ENCODE peak calls at places on chromosomes 2 and 18, in ten cellular contexts. One of them, this sample, is unnamed.

GRCh38 chr2:38462121-38462634 is 85.1 kb upstream of the ATL2 start:
- DNase-seq in PC-9: peak
- DNase-seq in foreskin fibroblast: peak
- DNase-seq in brain microvascular endothelial cell: peak
- DNase-seq in kidney epithelial cell: peak
- DNase-seq in fibroblast of mammary gland: peak
- DNase-seq in sigmoid colon: peak
- DNase-seq in fibroblast of pulmonary artery: peak
- DNase-seq in Peyer's patch: peak
- DNase-seq in IMR-90: peak
- DNase-seq in this sample: no peak

GRCh38 chr2:33014268-33014667 is 67.5 kb downstream of the LTBP1 start:
- DNase-seq in PC-9: no peak
- DNase-seq in foreskin fibroblast: no peak
- DNase-seq in brain microvascular endothelial cell: no peak
- DNase-seq in kidney epithelial cell: no peak
- DNase-seq in fibroblast of mammary gland: no peak
- DNase-seq in sigmoid colon: no peak
- DNase-seq in fibroblast of pulmonary artery: no peak
- DNase-seq in Peyer's patch: no peak
- DNase-seq in IMR-90: no peak
- DNase-seq in this sample: no peak

GRCh38 chr2:68411397-68412126 is 46.5 kb downstream of the PLEK start:
- DNase-seq in PC-9: no peak
- DNase-seq in foreskin fibroblast: no peak
- DNase-seq in brain microvascular endothelial cell: no peak
- DNase-seq in kidney epithelial cell: no peak
- DNase-seq in fibroblast of mammary gland: no peak
- DNase-seq in sigmoid colon: no peak
- DNase-seq in fibroblast of pulmonary artery: no peak
- DNase-seq in Peyer's patch: no peak
- DNase-seq in IMR-90: no peak
- DNase-seq in this sample: no peak

GRCh38 chr2:209933499-209934458 is 68.7 kb upstream of the RPE start:
- DNase-seq in PC-9: no peak
- DNase-seq in foreskin fibroblast: peak
- DNase-seq in brain microvascular endothelial cell: peak
- DNase-seq in kidney epithelial cell: no peak
- DNase-seq in fibroblast of mammary gland: peak
- DNase-seq in sigmoid colon: no peak
- DNase-seq in fibroblast of pulmonary artery: peak
- DNase-seq in Peyer's patch: no peak
- DNase-seq in IMR-90: peak
- DNase-seq in this sample: no peak

GRCh38 chr2:120935339-120936313 is 200.0 kb downstream of the GLI2 start:
- DNase-seq in PC-9: no peak
- DNase-seq in foreskin fibroblast: peak
- DNase-seq in brain microvascular endothelial cell: peak
- DNase-seq in kidney epithelial cell: peak
- DNase-seq in fibroblast of mammary gland: peak
- DNase-seq in sigmoid colon: no peak
- DNase-seq in fibroblast of pulmonary artery: peak
- DNase-seq in Peyer's patch: no peak
- DNase-seq in IMR-90: peak
- DNase-seq in this sample: peak

GRCh38 chr2:23419171-23420090 is 34.5 kb downstream of the KLHL29 start:
- DNase-seq in PC-9: no peak
- DNase-seq in foreskin fibroblast: no peak
- DNase-seq in brain microvascular endothelial cell: peak
- DNase-seq in kidney epithelial cell: no peak
- DNase-seq in fibroblast of mammary gland: peak
- DNase-seq in sigmoid colon: no peak
- DNase-seq in fibroblast of pulmonary artery: no peak
- DNase-seq in Peyer's patch: peak
- DNase-seq in IMR-90: no peak
- DNase-seq in this sample: no peak

GRCh38 chr2:200077210-200077650 is 121.8 kb downstream of the MAIP1 start:
- DNase-seq in PC-9: peak
- DNase-seq in foreskin fibroblast: peak
- DNase-seq in brain microvascular endothelial cell: peak
- DNase-seq in kidney epithelial cell: peak
- DNase-seq in fibroblast of mammary gland: peak
- DNase-seq in sigmoid colon: no peak
- DNase-seq in fibroblast of pulmonary artery: peak
- DNase-seq in Peyer's patch: no peak
- DNase-seq in IMR-90: peak
- DNase-seq in this sample: no peak

GRCh38 chr2:142065700-142066099 is 65.1 kb downstream of the LRP1B start:
- DNase-seq in PC-9: no peak
- DNase-seq in foreskin fibroblast: no peak
- DNase-seq in brain microvascular endothelial cell: no peak
- DNase-seq in kidney epithelial cell: no peak
- DNase-seq in fibroblast of mammary gland: no peak
- DNase-seq in sigmoid colon: no peak
- DNase-seq in fibroblast of pulmonary artery: no peak
- DNase-seq in Peyer's patch: no peak
- DNase-seq in IMR-90: no peak
- DNase-seq in this sample: no peak

GRCh38 chr18:48939368-48940097 is 11.2 kb downstream of the SMAD7 start:
- DNase-seq in PC-9: peak
- DNase-seq in foreskin fibroblast: no peak
- DNase-seq in brain microvascular endothelial cell: no peak
- DNase-seq in kidney epithelial cell: no peak
- DNase-seq in fibroblast of mammary gland: no peak
- DNase-seq in sigmoid colon: no peak
- DNase-seq in fibroblast of pulmonary artery: peak
- DNase-seq in Peyer's patch: no peak
- DNase-seq in IMR-90: no peak
- DNase-seq in this sample: no peak

GRCh38 chr18:48937869-48938750 is 12.7 kb downstream of the SMAD7 start:
- DNase-seq in PC-9: no peak
- DNase-seq in foreskin fibroblast: no peak
- DNase-seq in brain microvascular endothelial cell: no peak
- DNase-seq in kidney epithelial cell: no peak
- DNase-seq in fibroblast of mammary gland: no peak
- DNase-seq in sigmoid colon: no peak
- DNase-seq in fibroblast of pulmonary artery: peak
- DNase-seq in Peyer's patch: no peak
- DNase-seq in IMR-90: no peak
- DNase-seq in this sample: no peak

GRCh38 chr18:48940854-48941531 is 9.8 kb downstream of the SMAD7 start:
- DNase-seq in PC-9: no peak
- DNase-seq in foreskin fibroblast: no peak
- DNase-seq in brain microvascular endothelial cell: no peak
- DNase-seq in kidney epithelial cell: no peak
- DNase-seq in fibroblast of mammary gland: no peak
- DNase-seq in sigmoid colon: no peak
- DNase-seq in fibroblast of pulmonary artery: no peak
- DNase-seq in Peyer's patch: no peak
- DNase-seq in IMR-90: peak
- DNase-seq in this sample: peak

GRCh38 chr18:48941672-48942071 is 9.1 kb downstream of the SMAD7 start:
- DNase-seq in PC-9: no peak
- DNase-seq in foreskin fibroblast: no peak
- DNase-seq in brain microvascular endothelial cell: no peak
- DNase-seq in kidney epithelial cell: no peak
- DNase-seq in fibroblast of mammary gland: no peak
- DNase-seq in sigmoid colon: no peak
- DNase-seq in fibroblast of pulmonary artery: peak
- DNase-seq in Peyer's patch: no peak
- DNase-seq in IMR-90: no peak
- DNase-seq in this sample: no peak

DNA sequence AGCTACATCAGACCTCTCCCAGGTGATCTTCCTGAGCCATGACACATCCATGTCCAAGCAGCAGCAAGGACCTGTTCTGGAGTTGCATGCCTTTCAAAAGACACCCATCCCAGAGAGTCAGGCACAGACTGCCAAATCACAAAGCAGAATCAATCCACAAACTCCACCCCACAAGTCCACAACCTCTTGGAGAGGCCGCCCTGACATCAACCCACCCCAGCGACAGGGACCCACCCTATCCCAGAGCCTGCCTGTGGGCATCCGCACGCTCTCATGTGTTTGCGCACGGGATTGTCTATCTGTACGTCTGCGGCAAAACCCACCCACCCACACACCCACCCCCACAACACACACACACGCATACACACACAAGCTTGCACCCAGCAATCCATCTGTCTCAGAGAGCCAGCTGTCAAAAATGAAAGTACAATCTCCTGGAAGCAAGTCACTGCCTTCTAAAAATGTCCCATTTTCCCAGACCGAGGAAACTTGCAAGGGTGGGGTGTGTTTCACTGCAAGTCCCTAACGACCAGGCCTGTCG is 11.9 kb downstream of the SMAD7 start:
- DNase-seq in PC-9: no peak
- DNase-seq in foreskin fibroblast: no peak
- DNase-seq in brain microvascular endothelial cell: no peak
- DNase-seq in kidney epithelial cell: no peak
- DNase-seq in fibroblast of mammary gland: no peak
- DNase-seq in sigmoid colon: no peak
- DNase-seq in fibroblast of pulmonary artery: no peak
- DNase-seq in Peyer's patch: no peak
- DNase-seq in IMR-90: no peak
- DNase-seq in this sample: no peak
- H3K4me3 ChIP-seq in PC-9: no peak
- H3K4me3 ChIP-seq in foreskin fibroblast: peak
- H3K4me3 ChIP-seq in brain microvascular endothelial cell: no peak
- H3K4me3 ChIP-seq in kidney epithelial cell: no peak
- H3K4me3 ChIP-seq in fibroblast of mammary gland: peak
- H3K4me3 ChIP-seq in sigmoid colon: no peak
- H3K4me3 ChIP-seq in fibroblast of pulmonary artery: peak
- H3K4me3 ChIP-seq in Peyer's patch: no peak
- H3K4me3 ChIP-seq in IMR-90: no peak
- H3K4me3 ChIP-seq in this sample: no peak

DNA sequence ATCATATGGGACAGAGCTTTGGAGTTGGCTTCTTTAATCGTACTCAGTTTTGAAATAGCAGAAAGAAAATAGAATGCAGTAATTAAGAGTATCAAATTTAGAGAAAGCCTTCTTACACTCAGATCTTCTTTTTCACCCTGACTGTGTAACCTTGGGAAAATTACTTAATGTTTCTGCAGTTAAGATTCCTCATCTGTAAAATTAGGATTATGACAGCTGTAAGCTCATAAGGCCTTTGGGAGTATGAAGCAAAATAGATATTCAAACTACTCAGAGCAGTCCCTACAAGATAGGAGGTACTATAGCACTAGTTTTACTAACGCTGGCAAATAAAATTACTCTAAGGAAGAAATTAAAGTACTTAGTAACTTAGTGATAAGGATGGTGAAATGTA is 5.6 kb downstream of the COL3A1 start:
- DNase-seq in PC-9: no peak
- DNase-seq in foreskin fibroblast: no peak
- DNase-seq in brain microvascular endothelial cell: no peak
- DNase-seq in kidney epithelial cell: no peak
- DNase-seq in fibroblast of mammary gland: no peak
- DNase-seq in sigmoid colon: no peak
- DNase-seq in fibroblast of pulmonary artery: peak
- DNase-seq in Peyer's patch: no peak
- DNase-seq in IMR-90: no peak
- DNase-seq in this sample: no peak
- H3K4me3 ChIP-seq in PC-9: no peak
- H3K4me3 ChIP-seq in foreskin fibroblast: peak
- H3K4me3 ChIP-seq in brain microvascular endothelial cell: no peak
- H3K4me3 ChIP-seq in kidney epithelial cell: no peak
- H3K4me3 ChIP-seq in fibroblast of mammary gland: peak
- H3K4me3 ChIP-seq in sigmoid colon: no peak
- H3K4me3 ChIP-seq in fibroblast of pulmonary artery: peak
- H3K4me3 ChIP-seq in Peyer's patch: no peak
- H3K4me3 ChIP-seq in IMR-90: peak
- H3K4me3 ChIP-seq in this sample: no peak

GRCh38 chr2:136057023-136057801 is 60.7 kb downstream of the CXCR4 start:
- DNase-seq in PC-9: no peak
- DNase-seq in foreskin fibroblast: no peak
- DNase-seq in brain microvascular endothelial cell: no peak
- DNase-seq in kidney epithelial cell: no peak
- DNase-seq in fibroblast of mammary gland: no peak
- DNase-seq in sigmoid colon: no peak
- DNase-seq in fibroblast of pulmonary artery: no peak
- DNase-seq in Peyer's patch: no peak
- DNase-seq in IMR-90: no peak
- DNase-seq in this sample: no peak
- H3K4me3 ChIP-seq in PC-9: no peak
- H3K4me3 ChIP-seq in foreskin fibroblast: no peak
- H3K4me3 ChIP-seq in brain microvascular endothelial cell: no peak
- H3K4me3 ChIP-seq in kidney epithelial cell: no peak
- H3K4me3 ChIP-seq in fibroblast of mammary gland: no peak
- H3K4me3 ChIP-seq in sigmoid colon: no peak
- H3K4me3 ChIP-seq in fibroblast of pulmonary artery: no peak
- H3K4me3 ChIP-seq in Peyer's patch: no peak
- H3K4me3 ChIP-seq in IMR-90: no peak
- H3K4me3 ChIP-seq in this sample: no peak

GRCh38 chr2:55111570-55112228 is 61.4 kb upstream of the RTN4 start:
- DNase-seq in PC-9: peak
- DNase-seq in foreskin fibroblast: peak
- DNase-seq in brain microvascular endothelial cell: peak
- DNase-seq in kidney epithelial cell: peak
- DNase-seq in fibroblast of mammary gland: peak
- DNase-seq in sigmoid colon: peak
- DNase-seq in fibroblast of pulmonary artery: peak
- DNase-seq in Peyer's patch: no peak
- DNase-seq in IMR-90: peak
- DNase-seq in this sample: peak

GRCh38 chr2:55114597-55114996 is 64.3 kb upstream of the RTN4 start:
- DNase-seq in PC-9: no peak
- DNase-seq in foreskin fibroblast: no peak
- DNase-seq in brain microvascular endothelial cell: no peak
- DNase-seq in kidney epithelial cell: no peak
- DNase-seq in fibroblast of mammary gland: no peak
- DNase-seq in sigmoid colon: no peak
- DNase-seq in fibroblast of pulmonary artery: no peak
- DNase-seq in Peyer's patch: no peak
- DNase-seq in IMR-90: no peak
- DNase-seq in this sample: no peak

GRCh38 chr2:55113976-55114564 is 63.8 kb upstream of the RTN4 start:
- DNase-seq in PC-9: no peak
- DNase-seq in foreskin fibroblast: no peak
- DNase-seq in brain microvascular endothelial cell: no peak
- DNase-seq in kidney epithelial cell: no peak
- DNase-seq in fibroblast of mammary gland: no peak
- DNase-seq in sigmoid colon: no peak
- DNase-seq in fibroblast of pulmonary artery: no peak
- DNase-seq in Peyer's patch: no peak
- DNase-seq in IMR-90: no peak
- DNase-seq in this sample: no peak

GRCh38 chr2:55111230-55111569 is 60.9 kb upstream of the RTN4 start:
- DNase-seq in PC-9: no peak
- DNase-seq in foreskin fibroblast: no peak
- DNase-seq in brain microvascular endothelial cell: no peak
- DNase-seq in kidney epithelial cell: no peak
- DNase-seq in fibroblast of mammary gland: no peak
- DNase-seq in sigmoid colon: no peak
- DNase-seq in fibroblast of pulmonary artery: no peak
- DNase-seq in Peyer's patch: no peak
- DNase-seq in IMR-90: no peak
- DNase-seq in this sample: no peak

DNA sequence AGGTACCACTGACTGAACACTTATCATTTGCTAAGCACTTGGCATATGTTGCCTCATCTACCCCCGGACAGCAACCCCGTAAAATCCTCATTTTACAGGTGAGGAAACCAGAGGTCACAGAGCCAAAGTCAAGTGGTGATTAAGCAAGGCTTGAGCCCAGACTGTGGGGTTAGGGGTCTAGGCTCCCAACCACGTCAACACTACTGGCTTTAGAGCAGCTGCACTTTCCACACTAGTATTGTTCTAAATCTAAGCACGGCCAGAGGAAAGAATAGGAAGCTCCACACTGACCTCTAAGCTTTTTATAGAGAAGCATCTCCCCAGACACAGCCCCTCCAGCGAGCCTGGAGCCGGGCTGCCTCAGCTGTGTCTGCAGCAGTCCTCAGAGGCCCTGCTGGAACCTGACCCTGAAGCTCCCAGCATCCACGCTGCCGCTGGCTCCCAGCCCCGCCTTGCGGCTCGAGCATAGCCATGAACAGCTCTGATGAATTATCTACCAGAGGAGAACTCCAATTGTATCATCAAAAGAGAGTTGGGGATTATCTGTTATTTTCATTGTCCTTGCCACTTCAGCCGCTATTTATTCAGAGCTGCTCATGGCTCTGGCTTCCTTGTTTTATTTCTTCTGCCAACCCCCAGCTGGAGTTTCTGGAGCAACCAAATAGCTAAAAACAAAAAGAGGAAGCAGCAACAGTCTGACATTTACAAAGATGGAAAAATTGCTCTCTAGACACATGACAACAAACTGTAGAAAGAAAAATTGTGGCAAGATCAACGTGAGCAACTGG is 62.2 kb upstream of the RTN4 start:
- DNase-seq in PC-9: no peak
- DNase-seq in foreskin fibroblast: no peak
- DNase-seq in brain microvascular endothelial cell: peak
- DNase-seq in kidney epithelial cell: no peak
- DNase-seq in fibroblast of mammary gland: peak
- DNase-seq in sigmoid colon: peak
- DNase-seq in fibroblast of pulmonary artery: peak
- DNase-seq in Peyer's patch: peak
- DNase-seq in IMR-90: peak
- DNase-seq in this sample: peak
- H3K4me3 ChIP-seq in PC-9: no peak
- H3K4me3 ChIP-seq in foreskin fibroblast: peak
- H3K4me3 ChIP-seq in brain microvascular endothelial cell: no peak
- H3K4me3 ChIP-seq in kidney epithelial cell: no peak
- H3K4me3 ChIP-seq in fibroblast of mammary gland: no peak
- H3K4me3 ChIP-seq in sigmoid colon: no peak
- H3K4me3 ChIP-seq in fibroblast of pulmonary artery: no peak
- H3K4me3 ChIP-seq in Peyer's patch: no peak
- H3K4me3 ChIP-seq in IMR-90: no peak
- H3K4me3 ChIP-seq in this sample: no peak